ENCODE peak calls at places on chromosomes 11 and 22, in eight cellular contexts. U, F, D, N, O, E, V and X are unnamed samples.
A peak's percentile ranks its signal among the peaks of the same experiment; 100 is the strongest.

GRCh38 chr11:13010737-13011342 is 1.7 kb downstream of the RASSF10 start:
- DNase-seq in U (peak; percentile 74), F (no peak), D (no peak), N (peak; percentile 54), O (no peak), E (peak; percentile 57), V (no peak), X (no peak)

GRCh38 chr22:35539910-35540599 is 576 bp upstream of the RASD2 start:
- DNase-seq in U (peak; percentile 78), F (peak; percentile 74), D (peak; percentile 58), N (peak; percentile 74), O (peak; percentile 65), E (peak; percentile 61), V (peak; percentile 67), X (no peak)

GRCh38 chr11:44464741-44465140 is 100.7 kb upstream of the CD82 start:
- DNase-seq in U (no peak), F (no peak), D (no peak), N (no peak), O (no peak), E (no peak), V (no peak), X (no peak)

GRCh38 chr11:107736546-107736945 is 24.7 kb upstream of the SLN start:
- DNase-seq in U (no peak), F (no peak), D (no peak), N (no peak), O (no peak), E (no peak), V (no peak), X (no peak)

GRCh38 chr11:127506647-127507046 is 506.1 kb upstream of the KIRREL3 start:
- DNase-seq in U (no peak), F (no peak), D (no peak), N (no peak), O (no peak), E (no peak), V (no peak), X (no peak)

GRCh38 chr11:76410771-76411423 is 29.8 kb downstream of the GVQW3 start:
- DNase-seq in U (no peak), F (peak; percentile 37), D (no peak), N (no peak), O (no peak), E (no peak), V (no peak), X (no peak)

GRCh38 chr22:42754658-42755057 is 34.0 kb upstream of the A4GALT start:
- DNase-seq in U (no peak), F (no peak), D (peak; percentile 52), N (no peak), O (no peak), E (no peak), V (no peak), X (no peak)

GRCh38 chr11:24496728-24497396 is at the start of gene LUZP2:
- DNase-seq in U (peak; percentile 88), F (peak; percentile 66), D (peak; percentile 21), N (peak; percentile 17), O (no peak), E (peak; percentile 38), V (peak; percentile 16), X (no peak)

GRCh38 chr11:57482782-57483569 is 22.6 kb downstream of the RTN4RL2 start:
- DNase-seq in U (peak; percentile 83), F (peak; percentile 91), D (peak; percentile 45), N (no peak), O (no peak), E (peak; percentile 56), V (peak; percentile 47), X (no peak)

GRCh38 chr11:1391165-1392010 is 1.7 kb downstream of the BRSK2 start:
- DNase-seq in U (peak; percentile 65), F (peak; percentile 64), D (no peak), N (no peak), O (no peak), E (no peak), V (no peak), X (no peak)

GRCh38 chr11:75105462-75105925 is 8.8 kb upstream of the OR2AT4 start:
- DNase-seq in U (peak; percentile 83), F (no peak), D (no peak), N (no peak), O (no peak), E (no peak), V (no peak), X (no peak)

GRCh38 chr11:88301478-88302140 is 35.9 kb downstream of the CTSC start:
- DNase-seq in U (no peak), F (no peak), D (no peak), N (no peak), O (no peak), E (no peak), V (no peak), X (no peak)

GRCh38 chr11:61778357-61778886 is 14.0 kb downstream of the TMEM258 start:
- DNase-seq in U (no peak), F (no peak), D (no peak), N (no peak), O (no peak), E (no peak), V (no peak), X (no peak)

GRCh38 chr22:46625843-46626349 is 5.7 kb downstream of the GRAMD4 start:
- DNase-seq in U (no peak), F (no peak), D (no peak), N (no peak), O (no peak), E (no peak), V (no peak), X (no peak)

GRCh38 chr11:118171274-118172062 is 5.0 kb downstream of the SCN2B start:
- DNase-seq in U (peak; percentile 91), F (peak; percentile 92), D (peak; percentile 53), N (peak; percentile 73), O (peak; percentile 74), E (peak; percentile 82), V (peak; percentile 65), X (no peak)

GRCh38 chr11:69127091-69127850 is 28.5 kb upstream of the SMIM38 start:
- DNase-seq in U (no peak), F (no peak), D (no peak), N (no peak), O (no peak), E (no peak), V (no peak), X (no peak)

GRCh38 chr11:135023499-135023898 is 611.5 kb upstream of the B3GAT1 start:
- DNase-seq in U (no peak), F (no peak), D (no peak), N (no peak), O (no peak), E (no peak), V (no peak), X (no peak)

GRCh38 chr11:115503886-115504278 is 333 bp downstream of the CADM1 start:
- DNase-seq in U (no peak), F (no peak), D (no peak), N (no peak), O (no peak), E (no peak), V (no peak), X (no peak)

GRCh38 chr11:27028653-27029052 is 12.0 kb upstream of the BBOX1 start:
- DNase-seq in U (no peak), F (no peak), D (no peak), N (no peak), O (no peak), E (no peak), V (no peak), X (no peak)

GRCh38 chr22:49934891-49935557 is 16.6 kb downstream of the CRELD2 start:
- DNase-seq in U (peak; percentile 65), F (peak; percentile 77), D (peak; percentile 84), N (peak; percentile 90), O (peak; percentile 89), E (peak; percentile 90), V (peak; percentile 92), X (no peak)
- H3K4me3 ChIP-seq in U (peak overlapping the region; percentile 37), F (peak overlapping the region; percentile 61), D (peak overlapping the region; percentile 30), N (peak overlapping the region; percentile 39), O (peak overlapping the region; percentile 42), E (peak overlapping the region; percentile 66), V (peak overlapping the region; percentile 73), X (peak overlapping the region; percentile 24)

DNA sequence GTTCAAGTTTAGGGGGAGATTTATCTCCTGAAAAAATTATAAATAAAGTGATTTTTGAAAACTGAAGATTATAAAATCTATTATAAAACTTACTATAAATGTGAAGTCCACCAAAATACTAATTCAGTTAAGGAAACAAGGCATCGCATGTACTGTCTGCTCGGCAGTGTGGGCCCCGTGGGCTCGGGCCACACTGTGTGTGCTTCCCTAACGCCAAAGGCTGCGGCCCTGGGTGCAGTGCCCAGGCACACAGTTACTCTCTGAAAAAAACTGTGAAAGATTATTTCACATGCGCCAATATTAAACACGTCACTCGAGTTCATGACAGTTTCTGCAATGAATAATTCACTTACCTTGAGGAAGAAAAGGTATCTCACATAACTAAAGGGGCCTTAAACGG is 39.8 kb downstream of the BRD1 start:
- DNase-seq in U (no peak), F (no peak), D (no peak), N (no peak), O (no peak), E (no peak), V (no peak), X (no peak)
- H3K4me1 ChIP-seq in U (no peaks in the 10 kb centered on the region), F (peaks cover 4% of the 10 kb centered on the region), D (no peaks in the 10 kb centered on the region), N (peaks cover 21% of the 10 kb centered on the region), O (peaks cover 28% of the 10 kb centered on the region), E (peaks cover 48% of the 10 kb centered on the region), V (peaks cover 68% of the 10 kb centered on the region), X (peaks cover 38% of the 10 kb centered on the region)

DNA sequence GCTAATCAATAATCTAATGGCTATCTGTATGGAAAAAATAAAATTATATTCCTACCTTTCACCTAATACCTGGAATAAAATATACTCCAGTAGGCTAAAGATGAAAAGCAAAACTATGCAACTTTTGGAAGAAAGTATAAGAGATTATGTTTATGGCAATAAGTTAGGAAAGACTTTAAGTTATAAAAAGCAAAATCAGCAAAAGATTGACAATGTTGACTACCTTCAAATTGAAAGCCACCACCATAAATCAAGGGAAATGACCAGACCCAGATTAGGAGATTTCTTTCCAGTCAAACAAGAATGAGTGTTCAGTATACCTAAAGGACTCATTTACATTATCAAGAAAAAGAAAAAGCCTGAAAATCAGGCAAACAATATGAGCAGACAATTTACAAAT is 159.1 kb upstream of the ZBED5 start:
- DNase-seq in U (no peak), F (no peak), D (no peak), N (no peak), O (no peak), E (no peak), V (no peak), X (no peak)
- H3K4me3 ChIP-seq in U (no peak overlapping the region), F (no peak overlapping the region), D (no peak overlapping the region), N (no peak overlapping the region), O (no peak overlapping the region), E (no peak overlapping the region), V (no peak overlapping the region), X (no peak overlapping the region)

GRCh38 chr11:58577441-58578135 is 1.3 kb upstream of the ZFP91 start:
- DNase-seq in U (peak; percentile 61), F (peak; percentile 74), D (no peak), N (peak; percentile 68), O (no peak), E (peak; percentile 80), V (peak; percentile 56), X (peak; percentile 75)

GRCh38 chr11:58574851-58575250 is 805 bp downstream of the LPXN start:
- DNase-seq in U (no peak), F (no peak), D (no peak), N (no peak), O (no peak), E (no peak), V (no peak), X (no peak)

GRCh38 chr11:58576792-58577440 is 1.3 kb upstream of the LPXN start:
- DNase-seq in U (no peak), F (no peak), D (no peak), N (no peak), O (no peak), E (no peak), V (no peak), X (no peak)

GRCh38 chr11:58575377-58576020 is at the start of gene LPXN:
- DNase-seq in U (no peak), F (no peak), D (no peak), N (no peak), O (no peak), E (no peak), V (no peak), X (no peak)

GRCh38 chr11:58573451-58574104 is 2.1 kb downstream of the LPXN start:
- DNase-seq in U (no peak), F (no peak), D (peak; percentile 59), N (peak; percentile 53), O (peak; percentile 83), E (peak; percentile 52), V (peak; percentile 67), X (no peak)
- H3K4me1 ChIP-seq in U (peaks cover 8% of the 10 kb centered on the region), F (no peaks in the 10 kb centered on the region), D (peaks cover 48% of the 10 kb centered on the region), N (peaks cover 6% of the 10 kb centered on the region), O (peaks cover 5% of the 10 kb centered on the region), E (peaks cover 51% of the 10 kb centered on the region), V (peaks cover 46% of the 10 kb centered on the region), X (peaks cover 50% of the 10 kb centered on the region)